ENCODE peak calls at places on chromosomes 5 and 9, in six cellular contexts. V is foreskin keratinocyte; C is natural killer cell; W is BJ; Y is CD8-positive, alpha-beta T cell; E is ovary. X is an unnamed sample.

GRCh38 chr5:154274828-154275185 is 84.3 kb downstream of the GALNT10 start:
- DNase-seq in V (peak), C (no peak), W (no peak), Y (no peak), E (no peak), X (no peak)

GRCh38 chr5:35674049-35674448 is 56.4 kb downstream of the SPEF2 start:
- DNase-seq in V (no peak), C (no peak), W (no peak), Y (no peak), E (no peak), X (no peak)

GRCh38 chr9:133930046-133931015 is 61.8 kb downstream of the VAV2 start:
- DNase-seq in V (no peak), C (no peak), W (no peak), Y (no peak), E (no peak), X (no peak)

GRCh38 chr5:174560861-174561260 is 163.5 kb upstream of the MSX2 start:
- DNase-seq in V (peak), C (no peak), W (no peak), Y (no peak), E (no peak), X (no peak)

GRCh38 chr5:150065886-150066285 is 20.5 kb downstream of the CSF1R start:
- DNase-seq in V (no peak), C (no peak), W (no peak), Y (no peak), E (no peak), X (no peak)

GRCh38 chr5:116378007-116378831 is 196.4 kb downstream of the SEMA6A start:
- DNase-seq in V (peak), C (no peak), W (no peak), Y (no peak), E (no peak), X (no peak)

GRCh38 chr5:135211083-135211790 is 177.2 kb upstream of the PITX1 start:
- DNase-seq in V (no peak), C (no peak), W (no peak), Y (no peak), E (no peak), X (peak)

GRCh38 chr9:121690316-121690715 is 38.9 kb downstream of the DAB2IP start:
- DNase-seq in V (no peak), C (no peak), W (no peak), Y (no peak), E (no peak), X (no peak)

GRCh38 chr5:106094128-106094726 is 1576.5 kb downstream of the EFNA5 start:
- DNase-seq in V (peak), C (no peak), W (no peak), Y (no peak), E (no peak), X (no peak)

GRCh38 chr5:178257650-178258049 is 25.0 kb upstream of the PHYKPL start:
- DNase-seq in V (no peak), C (no peak), W (no peak), Y (no peak), E (no peak), X (no peak)

GRCh38 chr5:5891350-5891749 is 468.9 kb downstream of the ICE1 start:
- DNase-seq in V (peak), C (no peak), W (no peak), Y (no peak), E (no peak), X (no peak)

GRCh38 chr9:114085404-114085803 is 7.3 kb upstream of the AMBP start:
- DNase-seq in V (no peak), C (no peak), W (no peak), Y (no peak), E (no peak), X (no peak)

GRCh38 chr5:125558466-125558865 is 812.0 kb upstream of the ZNF608 start:
- DNase-seq in V (peak), C (no peak), W (no peak), Y (no peak), E (no peak), X (no peak)

GRCh38 chr5:66122379-66123034 is 21.6 kb upstream of the SREK1 start:
- DNase-seq in V (peak), C (no peak), W (no peak), Y (no peak), E (no peak), X (no peak)

GRCh38 chr5:78995521-78995920 is 10.4 kb upstream of the ARSB start:
- DNase-seq in V (no peak), C (no peak), W (no peak), Y (no peak), E (no peak), X (no peak)

GRCh38 chr5:54742417-54742889 is 224.9 kb downstream of the SNX18 start:
- DNase-seq in V (peak), C (no peak), W (no peak), Y (no peak), E (no peak), X (no peak)

GRCh38 chr5:148932355-148932935 is 106.0 kb downstream of the ADRB2 start:
- DNase-seq in V (no peak), C (no peak), W (no peak), Y (no peak), E (no peak), X (no peak)

GRCh38 chr9:114588150-114588663 is 638 bp downstream of the ATP6V1G1 start:
- DNase-seq in V (no peak), C (no peak), W (no peak), Y (no peak), E (no peak), X (no peak)

GRCh38 chr5:122150128-122150685 is 20.9 kb downstream of the ZNF474 start:
- DNase-seq in V (no peak), C (no peak), W (no peak), Y (no peak), E (no peak), X (no peak)

GRCh38 chr5:129094924-129095797 is 612 bp downstream of the ISOC1 start:
- DNase-seq in V (peak), C (peak), W (no peak), Y (no peak), E (peak), X (no peak)

GRCh38 chr9:69122391-69123141 is 51.5 kb upstream of the TJP2 start:
- DNase-seq in V (peak), C (no peak), W (no peak), Y (no peak), E (no peak), X (no peak)

GRCh38 chr5:71882826-71883744 is 164.0 kb downstream of the CARTPT start:
- DNase-seq in V (no peak), C (no peak), W (peak), Y (no peak), E (no peak), X (no peak)

GRCh38 chr5:17944046-17944445 is 309.8 kb downstream of the TAF11L14 start:
- DNase-seq in V (no peak), C (no peak), W (no peak), Y (no peak), E (no peak), X (no peak)

GRCh38 chr5:175385691-175386360 is 58.2 kb downstream of the DRD1 start:
- DNase-seq in V (peak), C (no peak), W (no peak), Y (no peak), E (no peak), X (no peak)

GRCh38 chr5:58410441-58410840 is 49.4 kb downstream of the PLK2 start:
- DNase-seq in V (peak), C (no peak), W (peak), Y (no peak), E (no peak), X (no peak)

GRCh38 chr9:5951686-5952211 is 61.1 kb downstream of the MLANA start:
- DNase-seq in V (peak), C (no peak), W (peak), Y (no peak), E (no peak), X (no peak)

DNA sequence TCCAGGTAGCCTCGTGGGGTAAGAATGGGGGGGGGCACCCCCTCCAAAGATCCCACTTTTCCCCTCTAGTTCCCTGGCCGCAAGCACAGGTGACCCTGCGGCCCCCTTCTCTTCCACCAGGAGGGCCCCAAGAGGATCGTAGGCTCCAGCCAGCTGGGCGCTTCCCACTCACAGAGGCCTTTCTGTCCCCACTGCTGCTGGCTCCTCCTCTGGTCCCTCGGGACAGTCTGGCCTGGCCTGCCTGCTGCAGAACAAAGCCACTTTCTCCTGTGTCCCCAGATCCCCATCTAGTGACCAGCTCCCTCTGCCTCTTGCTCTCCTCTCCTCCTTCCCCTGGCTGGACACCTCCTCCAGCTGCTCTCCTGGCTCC is 534 bp upstream of the SAPCD2 start:
- DNase-seq in V (no peak), C (no peak), W (no peak), Y (no peak), E (no peak), X (no peak)
- TF ChIP-seq CTCF in V (no peak), C (no peak), W (no peak), Y (no peak), E (no peak), X (no peak)

GRCh38 chr5:170630226-170630625 is 126.4 kb downstream of the KCNIP1 start:
- DNase-seq in V (no peak), C (no peak), W (no peak), Y (no peak), E (no peak), X (no peak)
- TF ChIP-seq CTCF in V (no peak), C (no peak), W (no peak), Y (no peak), E (no peak), X (no peak)

GRCh38 chr9:31084331-31084730 is 1300.1 kb upstream of the ACO1 start:
- DNase-seq in V (no peak), C (no peak), W (no peak), Y (no peak), E (no peak), X (no peak)
- TF ChIP-seq CTCF in V (no peak), C (no peak), W (no peak), Y (no peak), E (no peak), X (no peak)

GRCh38 chr5:112604741-112605390 is 132.8 kb upstream of the APC start:
- DNase-seq in V (no peak), C (no peak), W (no peak), Y (no peak), E (no peak), X (no peak)
- TF ChIP-seq CTCF in V (peak), C (peak), W (no peak), Y (no peak), E (no peak), X (peak)

GRCh38 chr5:416636-416960 is 26.4 kb upstream of the EXOC3 start:
- DNase-seq in V (no peak), C (no peak), W (no peak), Y (no peak), E (no peak), X (no peak)
- TF ChIP-seq CTCF in V (no peak), C (no peak), W (no peak), Y (no peak), E (no peak), X (no peak)

DNA sequence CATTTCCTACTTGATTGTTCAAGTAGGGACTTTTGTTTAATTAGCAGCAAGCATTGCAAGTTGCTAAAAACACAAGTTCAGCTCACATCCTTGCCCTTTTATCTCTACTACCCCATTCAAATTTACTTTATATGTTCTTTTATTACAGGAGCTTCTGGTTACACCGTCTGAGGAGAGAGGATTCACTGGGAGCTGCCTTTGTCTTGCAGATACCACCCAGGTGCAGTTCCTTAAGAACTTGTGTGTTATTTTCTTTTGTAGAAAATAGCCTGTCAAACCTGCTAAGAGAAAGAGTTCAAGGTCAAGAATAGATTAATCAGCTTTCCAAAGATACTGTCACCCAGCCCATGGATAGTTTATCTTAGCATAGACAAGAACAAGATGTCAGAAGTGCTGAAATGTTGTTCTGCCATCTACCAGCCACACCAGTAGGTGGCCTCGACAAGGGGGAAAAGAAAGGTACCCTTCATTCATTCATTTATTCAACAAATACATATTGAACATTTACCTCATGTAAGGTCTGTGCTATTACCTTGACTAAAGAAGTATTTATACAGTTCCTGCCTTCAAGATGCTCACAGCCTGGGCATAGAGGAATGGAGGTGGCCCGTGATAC is 750.3 kb downstream of the MAT2B start:
- DNase-seq in V (no peak), C (no peak), W (no peak), Y (no peak), E (no peak), X (no peak)
- TF ChIP-seq CTCF in V (no peak), C (no peak), W (no peak), Y (no peak), E (no peak), X (no peak)